ENCODE peak calls at places on chromosomes 13 and 19, in seven cellular contexts. W is neuronal stem cell, X is H9, R is IMR-90, Y is H1, J is mesenchymal stem cell, B is trophoblast cell. F is an unnamed sample.

GRCh38 chr19:47005164-47005641 is 14.4 kb upstream of the NPAS1 start:
- DNase-seq in J (no peak), B (no peak), X (peak), W (no peak), Y (no peak), R (no peak), F (peak)

GRCh38 chr19:35938282-35939224 is 2.4 kb downstream of the LRFN3 start:
- DNase-seq in X (no peak), R (no peak), B (no peak), W (no peak), J (no peak), Y (no peak), F (no peak)

GRCh38 chr13:76848596-76848995 is 37.6 kb downstream of the KCTD12 start:
- DNase-seq in B (peak), Y (no peak), X (no peak), R (peak), W (no peak), J (peak), F (no peak)

GRCh38 chr13:85828094-85828684 is 29.0 kb upstream of the SLITRK6 start:
- DNase-seq in X (no peak), W (no peak), Y (no peak), R (peak), J (peak), B (peak), F (peak)

GRCh38 chr13:65966991-65967451 is 1263.1 kb downstream of the PCDH9 start:
- DNase-seq in J (peak), W (no peak), Y (peak), X (peak), R (peak), B (peak), F (peak)

GRCh38 chr13:49855930-49856329 is 63.4 kb upstream of the KPNA3 start:
- DNase-seq in R (no peak), B (no peak), J (no peak), Y (no peak), X (no peak), W (no peak), F (no peak)

GRCh38 chr13:64414381-64414780 is 2815.8 kb downstream of the PCDH9 start:
- DNase-seq in X (no peak), Y (no peak), R (no peak), W (no peak), B (no peak), J (no peak), F (no peak)

GRCh38 chr19:42275103-42275502 is 6.1 kb downstream of the CIC start:
- DNase-seq in Y (no peak), R (no peak), J (no peak), B (no peak), W (no peak), X (no peak), F (no peak)

GRCh38 chr19:31319465-31319864 is 29.8 kb downstream of the TSHZ3 start:
- DNase-seq in R (no peak), W (no peak), X (no peak), Y (no peak), B (no peak), J (peak), F (peak)

GRCh38 chr13:66635526-66635925 is 594.6 kb downstream of the PCDH9 start:
- DNase-seq in J (peak), W (no peak), R (peak), X (no peak), Y (no peak), B (peak), F (no peak)

GRCh38 chr13:78852709-78853108 is 193.8 kb upstream of the OBI1 start:
- DNase-seq in W (no peak), X (no peak), B (no peak), Y (no peak), R (no peak), J (no peak), F (no peak)

GRCh38 chr19:56372281-56372680 is 21.1 kb downstream of the ZNF582 start:
- DNase-seq in X (no peak), W (no peak), Y (no peak), J (no peak), B (no peak), R (no peak), F (no peak)

GRCh38 chr13:40637644-40638043 is 28.8 kb downstream of the FOXO1 start:
- DNase-seq in X (no peak), R (no peak), W (no peak), B (no peak), J (peak), Y (no peak), F (no peak)

GRCh38 chr13:48333976-48334375 is 30.4 kb downstream of the RB1 start:
- DNase-seq in W (no peak), J (peak), B (peak), Y (no peak), X (no peak), R (peak), F (no peak)

GRCh38 chr19:29211562-29212416 is 1.2 kb downstream of the UQCRFS1 start:
- DNase-seq in W (no peak), Y (no peak), X (no peak), B (peak), R (peak), J (peak), F (peak)

GRCh38 chr19:46924874-46925547 is 64.2 kb downstream of the ARHGAP35 start:
- DNase-seq in J (no peak), Y (no peak), W (no peak), X (no peak), B (peak), R (no peak), F (no peak)

GRCh38 chr13:26965976-26966375 is 205.4 kb upstream of the GPR12 start:
- DNase-seq in B (no peak), W (no peak), J (no peak), Y (no peak), R (peak), X (no peak), F (no peak)

GRCh38 chr13:74062933-74063332 is 71.3 kb downstream of the KLF12 start:
- DNase-seq in R (peak), W (no peak), Y (no peak), X (no peak), J (peak), B (no peak), F (no peak)

GRCh38 chr19:685457-685931 is 9.3 kb downstream of the FSTL3 start:
- DNase-seq in B (peak), Y (no peak), J (no peak), R (no peak), X (no peak), W (no peak), F (no peak)

GRCh38 chr13:24050292-24050711 is 110.2 kb upstream of the SPATA13 start:
- DNase-seq in B (peak), X (no peak), Y (no peak), R (peak), W (no peak), J (peak), F (no peak)

GRCh38 chr19:14943601-14944000 is 2.3 kb downstream of the OR7C2 start:
- DNase-seq in R (no peak), W (no peak), J (no peak), X (no peak), Y (no peak), B (peak), F (no peak)

GRCh38 chr13:66076417-66076816 is 1153.7 kb downstream of the PCDH9 start:
- DNase-seq in Y (no peak), B (no peak), J (no peak), R (peak), X (no peak), W (no peak), F (no peak)

GRCh38 chr13:86383561-86383960 is 584.3 kb upstream of the SLITRK6 start:
- DNase-seq in B (no peak), X (no peak), W (no peak), Y (no peak), R (no peak), J (no peak), F (no peak)

GRCh38 chr19:7916137-7916907 is 1.7 kb downstream of the TGFBR3L start:
- DNase-seq in Y (no peak), J (peak), R (no peak), B (peak), X (peak), W (no peak), F (peak)

GRCh38 chr13:96984061-96984508 is 10.2 kb downstream of the OXGR1 start:
- DNase-seq in Y (no peak), W (no peak), X (peak), R (no peak), J (peak), B (peak), F (peak)

GRCh38 chr13:49977992-49978391 is 18.9 kb upstream of the TRIM13 start:
- DNase-seq in B (no peak), X (no peak), R (no peak), J (no peak), W (no peak), Y (no peak), F (no peak)

GRCh38 chr19:40822161-40822560 is 23.2 kb downstream of the EGLN2 start:
- DNase-seq in W (no peak), B (no peak), J (no peak), Y (no peak), R (no peak), X (peak), F (no peak)

GRCh38 chr13:57629821-57630235 is 1.7 kb upstream of the PCDH17 start:
- DNase-seq in J (peak), Y (peak), R (peak), B (peak), W (peak), X (peak), F (peak)

GRCh38 chr13:98564204-98564603 is 12.7 kb downstream of the STK24 start:
- DNase-seq in R (no peak), Y (no peak), B (no peak), W (no peak), J (no peak), X (no peak), F (no peak)

GRCh38 chr19:33344611-33345010 is 28.9 kb upstream of the CEBPG start:
- DNase-seq in Y (no peak), W (no peak), R (no peak), J (no peak), B (no peak), X (no peak), F (no peak)

GRCh38 chr13:85298387-85298924 is 500.8 kb downstream of the SLITRK6 start:
- DNase-seq in W (no peak), X (no peak), B (no peak), R (no peak), Y (no peak), J (peak), F (peak)

GRCh38 chr13:23715762-23716235 is 145.6 kb downstream of the TNFRSF19 start:
- DNase-seq in Y (no peak), X (peak), W (no peak), J (peak), B (peak), R (no peak), F (peak)

GRCh38 chr19:1244693-1245451 is 3.3 kb downstream of the ATP5F1D start:
- DNase-seq in Y (no peak), B (peak), X (no peak), R (no peak), W (no peak), J (no peak), F (no peak)

GRCh38 chr13:44236370-44236769 is 137.3 kb upstream of the SERP2 start:
- DNase-seq in X (no peak), R (peak), J (peak), B (no peak), Y (no peak), W (no peak), F (no peak)

GRCh38 chr13:19863323-19864017 is at the start of gene ZMYM5:
- DNase-seq in R (peak), X (peak), W (peak), B (peak), J (peak), Y (peak), F (peak)

DNA sequence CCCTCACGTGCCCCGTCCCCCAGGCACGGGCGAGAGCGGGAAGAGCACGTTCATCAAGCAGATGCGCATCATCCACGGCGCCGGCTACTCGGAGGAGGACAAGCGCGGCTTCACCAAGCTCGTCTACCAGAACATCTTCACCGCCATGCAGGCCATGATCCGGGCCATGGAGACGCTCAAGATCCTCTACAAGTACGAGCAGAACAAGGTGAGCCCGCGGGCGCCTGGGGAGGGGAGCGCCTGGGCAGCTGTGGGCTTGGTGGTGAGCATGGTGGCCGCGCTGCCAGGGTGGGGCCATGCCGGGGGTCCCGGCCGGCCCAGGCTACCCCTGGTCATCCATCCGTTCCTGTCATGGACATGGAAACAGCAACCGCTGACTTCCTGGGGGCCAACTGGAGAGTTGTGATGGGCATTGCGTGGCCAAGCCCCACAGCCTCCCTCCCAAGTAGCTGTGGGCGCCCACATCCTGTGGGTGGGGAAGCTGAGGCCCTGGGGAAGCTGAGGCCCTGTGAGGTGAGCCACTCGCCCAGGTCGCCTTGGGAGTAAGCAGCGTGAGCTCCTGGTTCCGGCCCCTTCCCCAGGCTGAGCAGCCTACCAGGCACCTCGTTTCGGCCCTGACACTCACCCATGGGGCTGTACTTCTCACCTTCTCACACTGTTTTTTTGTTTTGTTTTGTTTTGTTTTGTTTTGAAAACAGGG is 16.1 kb downstream of the GNA11 start:
- DNase-seq in W (no peak), X (no peak), B (peak), J (no peak), R (no peak), Y (no peak), F (no peak)
- H3K9ac ChIP-seq in W (peak), X (no peak), B (no peak), J (no peak), R (no peak), Y (no peak), F (no peak)

GRCh38 chr13:39144391-39144790 is 106.1 kb downstream of the NHLRC3 start:
- DNase-seq in J (no peak), Y (no peak), B (no peak), W (no peak), X (no peak), R (no peak), F (no peak)
- H2BK120ac ChIP-seq in J (no peak), Y (no peak), B (no peak), W (no peak), X (no peak), R (no peak), F (no peak)

GRCh38 chr19:49362926-49363264 is 679 bp upstream of the TEAD2 start:
- DNase-seq in W (peak), Y (no peak), B (peak), X (no peak), J (no peak), R (peak), F (no peak)
- H3K23ac ChIP-seq in W (no peak), Y (no peak), B (no peak), X (no peak), J (peak), R (peak), F (peak)

GRCh38 chr19:53190253-53190652 is 2.9 kb downstream of the ZNF665 start:
- DNase-seq in B (no peak), R (no peak), Y (no peak), X (no peak), W (no peak), J (no peak), F (no peak)
- H3K9ac ChIP-seq in B (no peak), R (no peak), Y (no peak), X (no peak), W (no peak), J (no peak), F (no peak)

GRCh38 chr13:83865161-83866137 is 16.8 kb downstream of the SLITRK1 start:
- DNase-seq in J (no peak), R (no peak), X (no peak), Y (no peak), B (no peak), W (no peak), F (no peak)

DNA sequence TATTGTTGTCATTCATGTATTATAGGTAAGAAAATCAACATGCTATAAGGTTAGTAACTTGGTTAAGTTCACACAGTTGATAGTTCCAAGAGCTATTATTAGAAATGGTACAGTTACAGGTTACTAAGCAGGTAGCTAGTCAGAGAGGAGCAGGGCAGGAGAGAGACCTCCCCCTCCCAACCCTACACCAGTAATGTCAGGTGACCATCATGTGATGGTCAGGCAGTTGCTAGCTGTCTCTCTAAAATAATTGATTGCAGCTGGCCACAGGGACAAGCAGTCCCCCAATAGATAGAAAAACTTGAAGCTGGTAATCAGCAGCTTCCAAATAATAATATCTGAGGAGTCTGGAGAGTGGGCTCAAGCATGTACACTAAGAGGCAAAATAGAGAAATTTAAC is 14.6 kb downstream of the SLITRK1 start:
- DNase-seq in X (peak), J (no peak), W (no peak), Y (no peak), B (no peak), R (no peak), F (no peak)
- H2BK120ac ChIP-seq in X (no peak), J (no peak), W (no peak), Y (no peak), B (no peak), R (no peak), F (no peak)

GRCh38 chr13:42001580-42001979 is 40.7 kb upstream of the VWA8 start:
- DNase-seq in W (no peak), Y (peak), B (peak), J (peak), X (peak), R (peak), F (peak)
- H3K23ac ChIP-seq in W (no peak), Y (no peak), B (no peak), J (no peak), X (no peak), R (peak), F (no peak)

DNA sequence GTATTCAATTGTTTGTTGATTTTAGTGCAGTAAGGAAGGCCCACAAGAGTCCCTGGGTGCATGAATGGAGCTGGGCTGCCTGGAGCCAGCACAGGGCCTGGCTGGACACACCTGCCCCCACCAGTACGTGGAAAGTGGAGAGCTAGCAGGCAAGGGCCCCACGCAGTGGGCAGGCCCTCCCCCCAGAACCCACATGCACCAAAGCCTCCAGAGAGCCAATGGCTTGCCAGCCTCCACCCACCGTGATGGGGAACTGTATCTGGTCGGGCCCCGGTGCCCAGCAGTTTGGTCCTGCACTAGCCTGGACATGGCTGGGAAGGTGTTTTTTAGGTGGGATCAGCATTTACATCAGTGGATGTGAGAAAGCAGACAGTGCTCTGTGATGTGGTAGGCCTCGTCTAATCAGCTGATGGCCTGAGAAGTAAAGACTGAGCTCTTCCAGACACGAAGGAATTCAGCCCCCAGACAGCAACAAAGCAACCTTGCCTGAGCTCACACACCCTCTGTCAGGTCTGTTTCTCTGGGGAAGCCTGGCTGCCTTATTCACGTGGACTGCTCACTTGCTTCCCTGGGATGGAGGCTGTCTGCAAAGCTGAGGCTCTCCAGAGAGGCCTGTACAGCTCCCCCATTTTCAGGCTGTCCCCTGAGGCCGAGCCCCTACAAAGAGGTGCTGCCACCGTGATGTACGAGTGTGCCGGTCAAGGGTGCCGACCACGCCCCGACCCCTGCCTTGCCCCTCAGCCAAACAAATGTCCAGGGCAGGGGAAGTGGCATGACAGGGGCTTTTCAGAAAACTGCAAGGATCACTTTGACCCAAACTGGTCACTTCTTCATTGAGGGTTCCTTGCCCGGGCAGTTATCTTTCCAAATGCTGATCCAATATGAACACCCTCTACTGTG is 27.5 kb downstream of the RAB20 start:
- DNase-seq in J (no peak), Y (no peak), X (no peak), B (no peak), W (no peak), R (no peak), F (peak)
- H3K9ac ChIP-seq in J (no peak), Y (no peak), X (no peak), B (no peak), W (no peak), R (no peak), F (no peak)

DNA sequence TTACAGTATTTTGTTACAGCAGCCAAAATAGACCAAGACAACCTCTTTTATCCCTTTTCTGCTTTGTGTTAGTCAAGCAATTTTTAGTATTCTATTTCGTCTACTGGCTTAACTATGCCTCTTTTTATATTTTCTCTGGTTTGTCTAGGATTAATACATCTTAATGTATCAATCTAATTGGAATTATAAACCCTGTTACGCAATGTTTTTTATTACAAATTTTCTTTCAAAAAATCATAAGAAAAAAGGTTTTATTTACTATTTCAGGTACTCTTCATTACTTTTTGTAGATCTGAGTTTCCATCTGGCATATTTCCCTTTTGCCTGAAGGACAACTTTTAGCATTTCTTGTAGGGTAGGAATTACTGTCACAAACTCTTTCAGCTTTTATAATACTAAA is 275.3 kb downstream of the DIAPH3 start:
- DNase-seq in B (no peak), J (no peak), W (no peak), Y (no peak), X (no peak), R (no peak), F (no peak)
- H2BK120ac ChIP-seq in B (no peak), J (no peak), W (no peak), Y (no peak), X (no peak), R (no peak), F (no peak)

DNA sequence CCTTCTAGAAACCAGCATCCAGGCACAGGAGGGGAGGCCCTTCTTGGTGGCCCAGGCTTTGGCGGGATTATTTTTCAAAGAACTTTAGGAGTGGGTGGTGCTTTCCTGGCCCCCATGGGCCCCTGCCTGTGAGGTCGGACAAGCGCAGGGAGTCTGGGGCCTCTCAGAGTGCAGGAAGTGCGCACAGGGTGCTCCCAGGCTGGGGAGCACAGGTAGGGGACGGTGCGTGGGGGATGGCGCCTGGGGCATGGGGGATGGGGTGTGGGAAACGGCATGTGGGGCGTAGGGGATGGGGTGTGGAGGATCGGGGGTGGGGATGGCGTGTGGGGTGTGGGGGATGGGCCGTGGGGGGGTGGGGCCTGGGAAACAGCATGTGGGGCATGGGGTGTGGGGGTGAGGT is 462 bp downstream of the F7 start:
- DNase-seq in B (no peak), R (no peak), X (no peak), Y (no peak), J (no peak), W (no peak), F (no peak)
- H3K23ac ChIP-seq in B (no peak), R (no peak), X (no peak), Y (no peak), J (no peak), W (no peak), F (no peak)

F was measured in mesendoderm.